ENCODE peak calls at places on chromosomes 12 and 14, in nine cellular contexts. W, Y, L, D, E, U, X, F and G are unnamed samples. For H3K4me1, the result is how much of the 10 kb centered on the place peaks cover.

GRCh38 chr14:103103461-103104388 is 9.2 kb downstream of the EXOC3L4 start:
- DNase-seq in L (no peak), E (peak), D (no peak), W (no peak), Y (peak), F (no peak), U (no peak), X (peak), G (peak)

GRCh38 chr14:79659995-79660975 is 551.0 kb downstream of the DIO2 start:
- DNase-seq in E (no peak), X (no peak), F (no peak), L (no peak), D (no peak), W (no peak), Y (no peak), U (no peak), G (no peak)

GRCh38 chr12:88393017-88393767 is 187.1 kb downstream of the KITLG start:
- DNase-seq in D (peak), U (peak), W (peak), X (peak), E (peak), F (peak), Y (peak), L (peak), G (peak)

GRCh38 chr12:1310684-1311083 is 283.7 kb downstream of the FBXL14 start:
- DNase-seq in E (no peak), X (no peak), F (no peak), L (no peak), Y (no peak), U (no peak), D (peak), W (no peak), G (no peak)

GRCh38 chr12:130747867-130748740 is 32.0 kb upstream of the RIMBP2 start:
- DNase-seq in E (peak), X (peak), W (peak), F (peak), Y (peak), U (peak), L (peak), D (peak), G (peak)

GRCh38 chr12:120536064-120536791 is 2.1 kb downstream of the RNF10 start:
- DNase-seq in L (no peak), D (peak), F (peak), E (peak), Y (no peak), X (no peak), U (no peak), W (peak), G (no peak)

GRCh38 chr12:93813181-93813580 is 136.0 kb downstream of the CRADD start:
- DNase-seq in E (no peak), U (no peak), F (no peak), L (no peak), D (no peak), X (no peak), W (no peak), Y (no peak), G (peak)

GRCh38 chr12:116863275-116863767 is 17.9 kb downstream of the HRK start:
- DNase-seq in E (peak), F (no peak), L (peak), W (peak), D (peak), Y (peak), U (peak), X (peak), G (peak)

GRCh38 chr14:35992816-35993511 is 166.8 kb downstream of the BRMS1L start:
- DNase-seq in W (no peak), X (no peak), D (no peak), U (no peak), F (no peak), L (no peak), E (no peak), Y (no peak), G (no peak)

GRCh38 chr12:27344246-27344645 is 11.6 kb downstream of the BMAL2 start:
- DNase-seq in F (no peak), L (no peak), E (peak), Y (no peak), U (no peak), X (no peak), D (no peak), W (no peak), G (peak)

GRCh38 chr14:104632781-104633180 is 28.2 kb upstream of the TMEM179 start:
- DNase-seq in X (no peak), Y (no peak), W (no peak), F (no peak), D (no peak), L (no peak), U (no peak), E (no peak), G (no peak)

GRCh38 chr12:102957339-102958050 is at the start of gene ASCL1:
- DNase-seq in E (no peak), F (peak), Y (peak), U (peak), X (peak), D (no peak), W (peak), L (no peak), G (peak)

GRCh38 chr14:99234982-99235491 is 37.0 kb downstream of the BCL11B start:
- DNase-seq in L (peak), W (peak), F (no peak), X (no peak), D (no peak), E (no peak), U (peak), Y (peak), G (no peak)

GRCh38 chr14:93033983-93034670 is 81.6 kb downstream of the ITPK1 start:
- DNase-seq in F (no peak), D (peak), Y (peak), U (peak), W (no peak), E (no peak), L (no peak), X (peak), G (no peak)

GRCh38 chr12:75900781-75901254 is 130.8 kb downstream of the PHLDA1 start:
- DNase-seq in X (no peak), L (no peak), F (no peak), E (no peak), D (no peak), W (no peak), Y (no peak), U (no peak), G (no peak)

GRCh38 chr14:54867011-54867410 is 35.6 kb downstream of the GCH1 start:
- DNase-seq in D (no peak), E (no peak), Y (no peak), W (no peak), F (no peak), L (no peak), X (peak), U (no peak), G (peak)
- H3K4me1 ChIP-seq in D (under half), E (under half), Y (under half), W (under half), F (under half), L (under half), X (under half), U (under half), G (under half)

GRCh38 chr12:65811968-65812700 is 12.1 kb upstream of the HMGA2 start:
- DNase-seq in D (no peak), Y (no peak), F (no peak), U (no peak), X (no peak), E (no peak), W (no peak), L (no peak), G (peak)
- H3K4me2 ChIP-seq in D (no peak), Y (peak), F (no peak), U (no peak), X (peak), E (peak), W (no peak), L (peak), G (peak)

DNA sequence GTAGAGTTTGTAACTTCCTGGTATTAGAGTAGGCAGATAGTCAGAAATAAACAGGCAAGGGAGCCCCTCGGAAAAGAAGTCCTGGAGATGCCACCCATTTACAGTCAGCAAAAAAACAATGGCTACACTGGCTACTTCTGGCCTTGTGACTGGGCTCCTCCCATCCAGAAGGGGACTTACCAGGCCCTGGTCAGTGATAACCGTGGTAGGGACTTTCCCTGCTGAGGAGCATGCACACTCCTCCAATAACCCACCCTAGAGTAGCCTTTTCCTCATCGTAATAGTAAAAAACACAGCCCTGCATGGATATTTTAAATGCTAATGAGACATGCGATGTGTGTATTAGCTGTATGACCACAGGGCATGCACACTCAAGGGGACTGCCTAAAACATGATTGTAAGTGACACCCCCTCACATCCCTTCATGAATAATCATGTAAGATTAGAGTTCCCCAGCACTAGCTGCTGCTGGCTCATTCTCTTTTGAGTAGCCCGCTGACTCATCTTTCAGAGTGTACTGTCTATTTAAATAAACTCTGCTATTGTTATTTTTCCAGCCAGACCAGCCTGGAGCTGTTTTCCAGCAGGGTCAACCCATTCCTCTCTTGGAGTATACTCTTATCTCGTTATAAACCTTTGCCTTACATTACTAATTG is 413.8 kb upstream of the TMTC1 start:
- DNase-seq in F (no peak), X (no peak), Y (no peak), U (no peak), E (peak), W (no peak), D (no peak), L (no peak), G (peak)
- TF ChIP-seq EZH2phosphoT487 in F (no peak), X (no peak), Y (no peak), U (no peak), E (no peak), W (no peak), D (no peak), L (no peak), G (no peak)

DNA sequence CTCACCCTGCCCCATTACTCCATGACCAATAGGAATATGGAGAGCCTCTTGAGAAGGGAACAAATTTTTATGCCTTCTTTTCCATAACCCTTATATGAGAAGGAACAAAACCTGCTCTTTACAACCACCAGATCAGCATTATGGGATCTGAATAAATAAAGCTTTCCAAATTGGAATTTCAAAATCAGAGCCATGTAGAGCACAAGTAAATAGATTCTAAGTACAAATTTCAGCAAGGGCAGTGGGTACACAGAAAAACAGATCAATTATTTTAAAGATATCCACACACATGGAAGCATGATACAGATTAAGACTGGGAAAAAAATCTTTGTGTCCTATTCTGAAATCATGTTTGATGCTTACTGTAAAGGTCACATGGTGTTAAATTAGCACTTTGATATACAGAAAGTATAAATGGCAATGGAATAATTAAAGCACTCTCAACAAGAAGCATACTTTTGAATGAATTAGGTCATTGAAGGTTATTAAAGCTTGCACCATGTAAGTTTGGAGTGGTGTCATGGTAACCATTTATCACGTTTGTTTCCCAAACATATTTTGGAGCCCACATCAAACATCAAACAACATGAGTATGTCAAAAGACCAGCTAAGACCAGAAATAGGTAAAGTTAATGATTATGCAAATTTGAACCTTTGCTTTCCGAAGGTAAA is 75.9 kb upstream of the AVPR1A start:
- DNase-seq in X (no peak), D (no peak), W (no peak), F (no peak), E (no peak), L (no peak), Y (no peak), U (no peak), G (no peak)
- H3K4me1 ChIP-seq in X (under half), D (under half), W (under half), F (under half), E (under half), L (under half), Y (under half), U (under half), G (under half)

DNA sequence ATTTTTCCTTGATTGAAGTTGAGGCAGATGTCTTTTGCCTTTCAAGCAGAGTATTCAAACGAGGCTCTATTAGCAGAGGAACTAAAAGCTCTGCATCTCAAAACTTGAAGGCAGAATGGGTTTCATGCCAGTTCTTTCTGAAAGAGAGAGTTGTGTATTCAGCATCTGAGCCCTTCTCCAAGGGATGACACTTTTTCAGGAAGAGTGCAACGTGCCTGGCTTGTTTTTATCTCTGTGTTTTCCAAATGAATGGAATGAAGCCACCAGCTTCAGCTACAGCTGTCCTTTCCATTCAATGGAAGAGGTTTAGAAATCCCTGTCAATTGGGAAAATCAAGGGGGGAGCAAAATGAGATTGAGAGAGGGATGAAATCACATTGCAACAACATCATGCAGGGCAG is 14.6 kb downstream of the BEST3 start:
- DNase-seq in L (no peak), W (no peak), U (no peak), D (no peak), Y (no peak), X (no peak), F (no peak), E (no peak), G (no peak)
- H3K4me2 ChIP-seq in L (no peak), W (no peak), U (peak), D (no peak), Y (no peak), X (no peak), F (no peak), E (no peak), G (no peak)